ENCODE peak calls at places on chromosomes 13 and 19, in five cellular contexts. One of them, this sample, is unnamed.

GRCh38 chr13:52850396-52851152 is 2.1 kb upstream of the PCDH8 start:
- DNase-seq in fibroblast of the aortic adventitia: peak; percentile 34
- DNase-seq in WTC11: peak; percentile 94
- DNase-seq in colonic mucosa: peak; percentile 79
- DNase-seq in PC-9: no peak
- DNase-seq in this sample: peak; percentile 91

GRCh38 chr19:48634424-48635262 is 2.5 kb downstream of the DBP start:
- DNase-seq in WTC11: peak; percentile 98
- DNase-seq in fibroblast of the aortic adventitia: peak; percentile 95
- DNase-seq in colonic mucosa: peak; percentile 98
- DNase-seq in PC-9: peak; percentile 87
- DNase-seq in this sample: peak; percentile 84

GRCh38 chr13:114068723-114069322 is 63.6 kb downstream of the RASA3 start:
- DNase-seq in fibroblast of the aortic adventitia: peak; percentile 88
- DNase-seq in WTC11: peak; percentile 18
- DNase-seq in colonic mucosa: no peak
- DNase-seq in PC-9: peak; percentile 55
- DNase-seq in this sample: no peak

GRCh38 chr13:21458457-21458815 is 667 bp downstream of the ZDHHC20 start:
- DNase-seq in fibroblast of the aortic adventitia: peak; percentile 8
- DNase-seq in WTC11: peak; percentile 67
- DNase-seq in PC-9: peak; percentile 64
- DNase-seq in colonic mucosa: peak; percentile 76
- DNase-seq in this sample: peak; percentile 28

GRCh38 chr13:39373108-39373507 is 229.9 kb downstream of the LHFPL6 start:
- DNase-seq in colonic mucosa: no peak
- DNase-seq in WTC11: no peak
- DNase-seq in fibroblast of the aortic adventitia: no peak
- DNase-seq in PC-9: no peak
- DNase-seq in this sample: no peak

GRCh38 chr13:47904239-47904638 is 96.8 kb downstream of the SUCLA2 start:
- DNase-seq in PC-9: peak; percentile 36
- DNase-seq in fibroblast of the aortic adventitia: no peak
- DNase-seq in colonic mucosa: no peak
- DNase-seq in WTC11: no peak
- DNase-seq in this sample: no peak

GRCh38 chr19:41951686-41952172 is 7.4 kb downstream of the RABAC1 start:
- DNase-seq in PC-9: no peak
- DNase-seq in WTC11: peak; percentile 97
- DNase-seq in fibroblast of the aortic adventitia: peak; percentile 75
- DNase-seq in colonic mucosa: peak; percentile 91
- DNase-seq in this sample: peak; percentile 90

GRCh38 chr19:41734585-41734984 is 20.7 kb upstream of the CEACAM6 start:
- DNase-seq in PC-9: peak; percentile 98
- DNase-seq in WTC11: no peak
- DNase-seq in colonic mucosa: peak; percentile 90
- DNase-seq in fibroblast of the aortic adventitia: no peak
- DNase-seq in this sample: no peak

GRCh38 chr13:20408181-20408580 is 117.5 kb downstream of the CRYL1 start:
- DNase-seq in WTC11: no peak
- DNase-seq in PC-9: no peak
- DNase-seq in colonic mucosa: no peak
- DNase-seq in fibroblast of the aortic adventitia: no peak
- DNase-seq in this sample: no peak

GRCh38 chr13:30766957-30767603 is 31.7 kb downstream of the ALOX5AP start:
- DNase-seq in colonic mucosa: no peak
- DNase-seq in PC-9: no peak
- DNase-seq in fibroblast of the aortic adventitia: no peak
- DNase-seq in WTC11: no peak
- DNase-seq in this sample: no peak

GRCh38 chr13:91099877-91100276 is 247.6 kb upstream of the MIR17HG start:
- DNase-seq in PC-9: no peak
- DNase-seq in fibroblast of the aortic adventitia: no peak
- DNase-seq in WTC11: no peak
- DNase-seq in colonic mucosa: no peak
- DNase-seq in this sample: no peak

GRCh38 chr19:21569497-21569870 is 64.1 kb downstream of the ZNF429 start:
- DNase-seq in colonic mucosa: peak; percentile 57
- DNase-seq in fibroblast of the aortic adventitia: no peak
- DNase-seq in WTC11: no peak
- DNase-seq in PC-9: peak; percentile 63
- DNase-seq in this sample: no peak

GRCh38 chr13:26025196-26025595 is 26.6 kb downstream of the SHISA2 start:
- DNase-seq in PC-9: no peak
- DNase-seq in WTC11: peak; percentile 45
- DNase-seq in colonic mucosa: no peak
- DNase-seq in fibroblast of the aortic adventitia: no peak
- DNase-seq in this sample: no peak

GRCh38 chr13:113129921-113130750 is 7.5 kb downstream of the F10 start:
- DNase-seq in WTC11: no peak
- DNase-seq in fibroblast of the aortic adventitia: no peak
- DNase-seq in PC-9: no peak
- DNase-seq in colonic mucosa: no peak
- DNase-seq in this sample: no peak

GRCh38 chr13:77650409-77650808 is 47.1 kb upstream of the SLAIN1 start:
- DNase-seq in fibroblast of the aortic adventitia: no peak
- DNase-seq in WTC11: no peak
- DNase-seq in PC-9: no peak
- DNase-seq in colonic mucosa: no peak
- DNase-seq in this sample: no peak

GRCh38 chr13:21849323-21849722 is 178.4 kb downstream of the FGF9 start:
- DNase-seq in colonic mucosa: no peak
- DNase-seq in fibroblast of the aortic adventitia: peak; percentile 3
- DNase-seq in PC-9: no peak
- DNase-seq in WTC11: no peak
- DNase-seq in this sample: peak; percentile 17

GRCh38 chr19:48543121-48543710 is 8.8 kb upstream of the SULT2B1 start:
- DNase-seq in fibroblast of the aortic adventitia: peak; percentile 30
- DNase-seq in PC-9: peak; percentile 96
- DNase-seq in colonic mucosa: peak; percentile 70
- DNase-seq in WTC11: no peak
- DNase-seq in this sample: no peak

GRCh38 chr19:42199440-42200115 is 17.9 kb downstream of the DEDD2 start:
- DNase-seq in colonic mucosa: no peak
- DNase-seq in fibroblast of the aortic adventitia: no peak
- DNase-seq in PC-9: no peak
- DNase-seq in WTC11: peak; percentile 54
- DNase-seq in this sample: no peak

GRCh38 chr13:30654430-30654829 is 36.7 kb downstream of the USPL1 start:
- DNase-seq in WTC11: no peak
- DNase-seq in PC-9: no peak
- DNase-seq in fibroblast of the aortic adventitia: no peak
- DNase-seq in colonic mucosa: no peak
- DNase-seq in this sample: no peak

GRCh38 chr13:28267495-28267894 is 129.2 kb downstream of the PAN3 start:
- DNase-seq in PC-9: no peak
- DNase-seq in WTC11: no peak
- DNase-seq in fibroblast of the aortic adventitia: no peak
- DNase-seq in colonic mucosa: no peak
- DNase-seq in this sample: no peak

GRCh38 chr19:18647371-18647767 is 10.5 kb downstream of the KLHL26 start:
- DNase-seq in colonic mucosa: no peak
- DNase-seq in WTC11: no peak
- DNase-seq in fibroblast of the aortic adventitia: no peak
- DNase-seq in PC-9: no peak
- DNase-seq in this sample: no peak

GRCh38 chr19:7853760-7854107 is 20.5 kb downstream of the PRR36 start:
- DNase-seq in fibroblast of the aortic adventitia: no peak
- DNase-seq in WTC11: no peak
- DNase-seq in PC-9: no peak
- DNase-seq in colonic mucosa: no peak
- DNase-seq in this sample: no peak

GRCh38 chr13:35718084-35718483 is 241.6 kb upstream of the MAB21L1 start:
- DNase-seq in PC-9: no peak
- DNase-seq in WTC11: no peak
- DNase-seq in fibroblast of the aortic adventitia: no peak
- DNase-seq in colonic mucosa: no peak
- DNase-seq in this sample: no peak

GRCh38 chr13:84844473-84844872 is 954.7 kb downstream of the SLITRK6 start:
- DNase-seq in WTC11: no peak
- DNase-seq in PC-9: no peak
- DNase-seq in fibroblast of the aortic adventitia: no peak
- DNase-seq in colonic mucosa: no peak
- DNase-seq in this sample: no peak

GRCh38 chr13:72726721-72727416 is 560 bp downstream of the MZT1 start:
- DNase-seq in PC-9: no peak
- DNase-seq in WTC11: peak; percentile 60
- DNase-seq in colonic mucosa: peak; percentile 69
- DNase-seq in fibroblast of the aortic adventitia: peak; percentile 10
- DNase-seq in this sample: peak; percentile 32

GRCh38 chr19:56120371-56121179 is 520 bp downstream of the ZNF787 start:
- DNase-seq in fibroblast of the aortic adventitia: peak; percentile 55
- DNase-seq in PC-9: peak; percentile 75
- DNase-seq in colonic mucosa: peak; percentile 91
- DNase-seq in WTC11: peak; percentile 52
- DNase-seq in this sample: peak; percentile 77

GRCh38 chr19:30066781-30067759 is 125.0 kb downstream of the URI1 start:
- DNase-seq in WTC11: no peak
- DNase-seq in PC-9: no peak
- DNase-seq in fibroblast of the aortic adventitia: no peak
- DNase-seq in colonic mucosa: no peak
- DNase-seq in this sample: no peak

GRCh38 chr19:30070198-30070969 is 128.3 kb downstream of the URI1 start:
- DNase-seq in PC-9: no peak
- DNase-seq in colonic mucosa: no peak
- DNase-seq in WTC11: no peak
- DNase-seq in fibroblast of the aortic adventitia: no peak
- DNase-seq in this sample: no peak

GRCh38 chr19:30070970-30071632 is 129.1 kb downstream of the URI1 start:
- DNase-seq in colonic mucosa: no peak
- DNase-seq in PC-9: no peak
- DNase-seq in fibroblast of the aortic adventitia: no peak
- DNase-seq in WTC11: no peak
- DNase-seq in this sample: no peak

GRCh38 chr19:30069535-30070197 is 127.6 kb downstream of the URI1 start:
- DNase-seq in fibroblast of the aortic adventitia: no peak
- DNase-seq in WTC11: no peak
- DNase-seq in PC-9: no peak
- DNase-seq in colonic mucosa: no peak
- DNase-seq in this sample: no peak

DNA sequence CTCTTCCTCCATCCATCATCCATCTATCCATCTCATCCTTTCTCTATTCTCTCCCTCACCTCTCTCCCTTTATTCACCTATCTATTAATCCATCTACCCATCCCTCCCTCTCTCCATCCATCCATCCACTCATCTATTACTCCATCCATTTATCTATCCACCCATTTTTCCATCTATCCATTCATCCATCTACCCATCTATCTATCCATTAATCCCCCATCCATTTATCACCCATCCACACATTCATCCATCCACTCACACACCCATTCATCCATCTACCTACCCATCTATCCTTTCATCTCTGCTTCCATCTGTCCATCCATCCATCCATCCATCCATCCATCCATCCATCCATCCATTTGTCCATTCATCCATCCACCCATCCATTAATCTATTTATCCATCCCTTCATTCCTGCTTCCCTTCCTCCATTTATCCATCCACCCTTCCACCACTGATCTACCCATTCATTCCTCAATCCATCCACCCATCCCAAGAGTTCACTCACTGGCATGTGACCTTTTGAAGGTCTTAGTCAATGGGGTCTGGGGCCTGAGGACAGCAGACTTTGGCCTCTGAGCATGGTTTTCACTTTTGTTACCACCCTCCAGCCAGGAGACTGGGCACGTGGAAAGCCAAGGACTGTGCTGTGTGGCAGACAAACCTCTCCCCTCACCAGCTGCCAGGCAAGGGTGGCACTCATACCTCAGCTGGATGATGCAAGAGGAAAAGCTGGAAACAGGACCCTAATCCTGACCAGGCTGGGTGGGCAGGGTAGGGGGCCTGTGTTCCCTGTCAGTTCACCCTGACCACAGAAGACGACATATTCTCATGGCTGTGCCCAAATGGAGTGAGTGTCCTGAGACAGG is 126.7 kb downstream of the URI1 start:
- DNase-seq in WTC11: no peak
- DNase-seq in fibroblast of the aortic adventitia: no peak
- DNase-seq in PC-9: no peak
- DNase-seq in colonic mucosa: no peak
- DNase-seq in this sample: no peak
- TF ChIP-seq CTCF in WTC11: no peak
- TF ChIP-seq CTCF in fibroblast of the aortic adventitia: no peak
- TF ChIP-seq CTCF in PC-9: no peak
- TF ChIP-seq CTCF in colonic mucosa: no peak
- TF ChIP-seq CTCF in this sample: no peak

DNA sequence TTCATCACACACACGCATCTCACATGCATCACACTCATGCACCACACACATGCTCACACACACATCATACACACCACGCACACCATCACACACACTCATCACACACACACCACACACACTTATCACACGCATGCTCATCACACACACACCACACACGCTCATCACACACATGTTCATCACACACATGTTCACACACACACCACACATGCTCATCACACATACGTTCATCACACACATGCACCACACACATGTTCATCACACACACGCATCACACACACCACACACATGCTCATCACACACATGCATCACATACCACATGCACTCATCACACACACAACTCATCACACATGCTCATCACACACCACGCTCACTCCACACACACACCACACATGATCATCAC is 46.9 kb downstream of the C1QTNF9 start:
- DNase-seq in fibroblast of the aortic adventitia: no peak
- DNase-seq in WTC11: no peak
- DNase-seq in PC-9: no peak
- DNase-seq in colonic mucosa: no peak
- DNase-seq in this sample: no peak
- TF ChIP-seq CTCF in fibroblast of the aortic adventitia: no peak
- TF ChIP-seq CTCF in WTC11: no peak
- TF ChIP-seq CTCF in PC-9: no peak
- TF ChIP-seq CTCF in colonic mucosa: no peak
- TF ChIP-seq CTCF in this sample: no peak

GRCh38 chr13:42048323-42048624 is 174 bp upstream of the DGKH start:
- DNase-seq in fibroblast of the aortic adventitia: no peak
- DNase-seq in colonic mucosa: no peak
- DNase-seq in WTC11: no peak
- DNase-seq in PC-9: no peak
- DNase-seq in this sample: no peak

GRCh38 chr13:42049454-42049780 is 969 bp downstream of the DGKH start:
- DNase-seq in PC-9: no peak
- DNase-seq in fibroblast of the aortic adventitia: no peak
- DNase-seq in WTC11: peak; percentile 22
- DNase-seq in colonic mucosa: no peak
- DNase-seq in this sample: no peak

GRCh38 chr13:42046448-42046847 is 2.0 kb upstream of the DGKH start:
- DNase-seq in WTC11: no peak
- DNase-seq in PC-9: no peak
- DNase-seq in colonic mucosa: no peak
- DNase-seq in fibroblast of the aortic adventitia: no peak
- DNase-seq in this sample: no peak

GRCh38 chr13:42047561-42048322 is 706 bp upstream of the DGKH start:
- DNase-seq in PC-9: no peak
- DNase-seq in WTC11: peak; percentile 57
- DNase-seq in fibroblast of the aortic adventitia: peak; percentile 78
- DNase-seq in colonic mucosa: peak; percentile 74
- DNase-seq in this sample: peak; percentile 53

GRCh38 chr13:42048625-42049453 is at the start of gene DGKH:
- DNase-seq in colonic mucosa: peak; percentile 92
- DNase-seq in fibroblast of the aortic adventitia: peak; percentile 71
- DNase-seq in PC-9: peak; percentile 38
- DNase-seq in WTC11: peak; percentile 77
- DNase-seq in this sample: peak; percentile 73
- TF ChIP-seq CTCF in colonic mucosa: no peak
- TF ChIP-seq CTCF in fibroblast of the aortic adventitia: no peak
- TF ChIP-seq CTCF in PC-9: no peak
- TF ChIP-seq CTCF in WTC11: no peak
- TF ChIP-seq CTCF in this sample: peak; percentile 16

GRCh38 chr19:12272980-12273901 is 21.4 kb downstream of the ZNF44 start:
- DNase-seq in WTC11: no peak
- DNase-seq in PC-9: no peak
- DNase-seq in fibroblast of the aortic adventitia: peak; percentile 2
- DNase-seq in colonic mucosa: no peak
- DNase-seq in this sample: no peak
- TF ChIP-seq CTCF in WTC11: no peak
- TF ChIP-seq CTCF in PC-9: no peak
- TF ChIP-seq CTCF in fibroblast of the aortic adventitia: no peak
- TF ChIP-seq CTCF in colonic mucosa: no peak
- TF ChIP-seq CTCF in this sample: no peak

This sample was measured in endothelial cell.